ENCODE peak calls at places on chromosomes 2 and 18, in eight cellular contexts. Z, D, L, H, X, W, Q and M are unnamed samples.

GRCh38 chr2:99641999-99642398 is 152.2 kb upstream of the REV1 start:
- DNase-seq in Q (peak), L (no peak), W (no peak), X (no peak), Z (no peak), H (no peak), D (no peak), M (no peak)

GRCh38 chr2:199404841-199405240 is 52.9 kb downstream of the SATB2 start:
- DNase-seq in L (no peak), X (peak), Q (no peak), D (no peak), H (peak), Z (no peak), W (peak), M (no peak)

GRCh38 chr2:231923951-231924888 is 2.0 kb downstream of the NPPC start:
- DNase-seq in H (no peak), Q (no peak), L (peak), X (no peak), W (no peak), D (no peak), Z (no peak), M (no peak)

GRCh38 chr18:39871976-39872375 is 2083.1 kb upstream of the PIK3C3 start:
- DNase-seq in Q (no peak), X (no peak), H (no peak), L (no peak), Z (no peak), W (no peak), D (no peak), M (no peak)

GRCh38 chr2:8076453-8077284 is 605.2 kb upstream of the ID2 start:
- DNase-seq in Z (no peak), X (no peak), W (no peak), L (no peak), H (no peak), Q (no peak), D (no peak), M (no peak)

GRCh38 chr2:7272180-7272579 is 355.0 kb downstream of the RNF144A start:
- DNase-seq in D (no peak), Q (no peak), Z (no peak), L (no peak), W (peak), H (no peak), X (no peak), M (no peak)

GRCh38 chr2:101406867-101407266 is 19.6 kb upstream of the CREG2 start:
- DNase-seq in X (peak), W (peak), H (peak), Z (no peak), Q (no peak), D (no peak), L (no peak), M (no peak)

GRCh38 chr2:130351495-130352125 is 4.2 kb upstream of the PTPN18 start:
- DNase-seq in Z (no peak), W (no peak), Q (no peak), X (no peak), H (no peak), L (no peak), D (no peak), M (no peak)

GRCh38 chr2:70070557-70071268 is 16.6 kb upstream of the PCBP1 start:
- DNase-seq in L (peak), W (peak), Z (peak), D (peak), H (peak), Q (peak), X (peak), M (peak)

GRCh38 chr2:85649201-85650190 is 18.5 kb downstream of the SFTPB start:
- DNase-seq in Z (no peak), H (peak), W (peak), X (no peak), L (no peak), D (no peak), Q (no peak), M (no peak)

GRCh38 chr2:183773775-183774174 is 649.5 kb downstream of the NUP35 start:
- DNase-seq in L (no peak), H (no peak), Z (no peak), D (no peak), Q (no peak), W (no peak), X (no peak), M (no peak)